ENCODE peak calls at places on chromosome 20, in ten cellular contexts. One of them, this sample, is unnamed.

GRCh38 chr20:2539341-2539740 is 3.0 kb downstream of the TMC2 start:
- DNase-seq in aorta: no peak
- DNase-seq in transverse colon: no peak
- DNase-seq in naive thymus-derived CD4-positive, alpha-beta T cell: no peak
- DNase-seq in cerebellum: no peak
- DNase-seq in cardiac fibroblast: no peak
- DNase-seq in activated B cell treated with CpG ODN at 0.5 μM for 24 hours: no peak
- DNase-seq in HEK293T: no peak
- DNase-seq in natural killer cell treated with Interleukin-12 subunit alpha and Interleukin-12 subunit beta and Interleukin-15 and Interleukin-18, amount 100 ng/mL, for 72 hours: no peak
- DNase-seq in SK-MEL-5: peak
- DNase-seq in this sample: no peak

GRCh38 chr20:19114410-19114809 is 98.0 kb upstream of the SLC24A3 start:
- DNase-seq in aorta: no peak
- DNase-seq in transverse colon: no peak
- DNase-seq in naive thymus-derived CD4-positive, alpha-beta T cell: no peak
- DNase-seq in cerebellum: no peak
- DNase-seq in cardiac fibroblast: no peak
- DNase-seq in activated B cell treated with CpG ODN at 0.5 μM for 24 hours: no peak
- DNase-seq in HEK293T: no peak
- DNase-seq in natural killer cell treated with Interleukin-12 subunit alpha and Interleukin-12 subunit beta and Interleukin-15 and Interleukin-18, amount 100 ng/mL, for 72 hours: no peak
- DNase-seq in SK-MEL-5: no peak
- DNase-seq in this sample: no peak

GRCh38 chr20:53883098-53883762 is 187.2 kb downstream of the BCAS1 start:
- DNase-seq in aorta: no peak
- DNase-seq in transverse colon: no peak
- DNase-seq in naive thymus-derived CD4-positive, alpha-beta T cell: no peak
- DNase-seq in cerebellum: no peak
- DNase-seq in cardiac fibroblast: no peak
- DNase-seq in activated B cell treated with CpG ODN at 0.5 μM for 24 hours: no peak
- DNase-seq in HEK293T: no peak
- DNase-seq in natural killer cell treated with Interleukin-12 subunit alpha and Interleukin-12 subunit beta and Interleukin-15 and Interleukin-18, amount 100 ng/mL, for 72 hours: no peak
- DNase-seq in SK-MEL-5: no peak
- DNase-seq in this sample: no peak

GRCh38 chr20:38534756-38535155 is 46.2 kb upstream of the ADIG start:
- DNase-seq in aorta: no peak
- DNase-seq in transverse colon: no peak
- DNase-seq in naive thymus-derived CD4-positive, alpha-beta T cell: no peak
- DNase-seq in cerebellum: no peak
- DNase-seq in cardiac fibroblast: no peak
- DNase-seq in activated B cell treated with CpG ODN at 0.5 μM for 24 hours: no peak
- DNase-seq in HEK293T: no peak
- DNase-seq in natural killer cell treated with Interleukin-12 subunit alpha and Interleukin-12 subunit beta and Interleukin-15 and Interleukin-18, amount 100 ng/mL, for 72 hours: peak
- DNase-seq in SK-MEL-5: no peak
- DNase-seq in this sample: no peak

GRCh38 chr20:44407402-44408184 is 52.1 kb downstream of the HNF4A start:
- DNase-seq in aorta: no peak
- DNase-seq in transverse colon: peak
- DNase-seq in naive thymus-derived CD4-positive, alpha-beta T cell: no peak
- DNase-seq in cerebellum: no peak
- DNase-seq in cardiac fibroblast: peak
- DNase-seq in activated B cell treated with CpG ODN at 0.5 μM for 24 hours: no peak
- DNase-seq in HEK293T: no peak
- DNase-seq in natural killer cell treated with Interleukin-12 subunit alpha and Interleukin-12 subunit beta and Interleukin-15 and Interleukin-18, amount 100 ng/mL, for 72 hours: no peak
- DNase-seq in SK-MEL-5: no peak
- DNase-seq in this sample: peak

GRCh38 chr20:4082406-4083102 is 67.2 kb upstream of the RNF24 start:
- DNase-seq in aorta: peak
- DNase-seq in transverse colon: peak
- DNase-seq in naive thymus-derived CD4-positive, alpha-beta T cell: peak
- DNase-seq in cerebellum: no peak
- DNase-seq in cardiac fibroblast: peak
- DNase-seq in activated B cell treated with CpG ODN at 0.5 μM for 24 hours: peak
- DNase-seq in HEK293T: no peak
- DNase-seq in natural killer cell treated with Interleukin-12 subunit alpha and Interleukin-12 subunit beta and Interleukin-15 and Interleukin-18, amount 100 ng/mL, for 72 hours: peak
- DNase-seq in SK-MEL-5: peak
- DNase-seq in this sample: peak

GRCh38 chr20:44004306-44004915 is 89.8 kb downstream of the TOX2 start:
- DNase-seq in aorta: no peak
- DNase-seq in transverse colon: no peak
- DNase-seq in naive thymus-derived CD4-positive, alpha-beta T cell: no peak
- DNase-seq in cerebellum: no peak
- DNase-seq in cardiac fibroblast: no peak
- DNase-seq in activated B cell treated with CpG ODN at 0.5 μM for 24 hours: no peak
- DNase-seq in HEK293T: no peak
- DNase-seq in natural killer cell treated with Interleukin-12 subunit alpha and Interleukin-12 subunit beta and Interleukin-15 and Interleukin-18, amount 100 ng/mL, for 72 hours: no peak
- DNase-seq in SK-MEL-5: no peak
- DNase-seq in this sample: no peak

GRCh38 chr20:53258741-53259140 is 286.6 kb downstream of the TSHZ2 start:
- DNase-seq in aorta: no peak
- DNase-seq in transverse colon: no peak
- DNase-seq in naive thymus-derived CD4-positive, alpha-beta T cell: no peak
- DNase-seq in cerebellum: no peak
- DNase-seq in cardiac fibroblast: no peak
- DNase-seq in activated B cell treated with CpG ODN at 0.5 μM for 24 hours: no peak
- DNase-seq in HEK293T: no peak
- DNase-seq in natural killer cell treated with Interleukin-12 subunit alpha and Interleukin-12 subunit beta and Interleukin-15 and Interleukin-18, amount 100 ng/mL, for 72 hours: no peak
- DNase-seq in SK-MEL-5: no peak
- DNase-seq in this sample: no peak

GRCh38 chr20:51660741-51661608 is 107.2 kb downstream of the ATP9A start:
- DNase-seq in aorta: no peak
- DNase-seq in transverse colon: no peak
- DNase-seq in naive thymus-derived CD4-positive, alpha-beta T cell: no peak
- DNase-seq in cerebellum: no peak
- DNase-seq in cardiac fibroblast: peak
- DNase-seq in activated B cell treated with CpG ODN at 0.5 μM for 24 hours: no peak
- DNase-seq in HEK293T: no peak
- DNase-seq in natural killer cell treated with Interleukin-12 subunit alpha and Interleukin-12 subunit beta and Interleukin-15 and Interleukin-18, amount 100 ng/mL, for 72 hours: no peak
- DNase-seq in SK-MEL-5: no peak
- DNase-seq in this sample: no peak

GRCh38 chr20:40710608-40711007 is 21.6 kb upstream of the MAFB start:
- DNase-seq in aorta: no peak
- DNase-seq in transverse colon: no peak
- DNase-seq in naive thymus-derived CD4-positive, alpha-beta T cell: no peak
- DNase-seq in cerebellum: no peak
- DNase-seq in cardiac fibroblast: peak
- DNase-seq in activated B cell treated with CpG ODN at 0.5 μM for 24 hours: no peak
- DNase-seq in HEK293T: no peak
- DNase-seq in natural killer cell treated with Interleukin-12 subunit alpha and Interleukin-12 subunit beta and Interleukin-15 and Interleukin-18, amount 100 ng/mL, for 72 hours: no peak
- DNase-seq in SK-MEL-5: no peak
- DNase-seq in this sample: no peak

GRCh38 chr20:51591871-51592270 is 49.4 kb upstream of the NFATC2 start:
- DNase-seq in aorta: no peak
- DNase-seq in transverse colon: no peak
- DNase-seq in naive thymus-derived CD4-positive, alpha-beta T cell: no peak
- DNase-seq in cerebellum: no peak
- DNase-seq in cardiac fibroblast: no peak
- DNase-seq in activated B cell treated with CpG ODN at 0.5 μM for 24 hours: no peak
- DNase-seq in HEK293T: no peak
- DNase-seq in natural killer cell treated with Interleukin-12 subunit alpha and Interleukin-12 subunit beta and Interleukin-15 and Interleukin-18, amount 100 ng/mL, for 72 hours: no peak
- DNase-seq in SK-MEL-5: no peak
- DNase-seq in this sample: no peak